ENCODE peak calls at places on chromosomes 7 and 10, in five cellular contexts. One of them, this sample, is unnamed. For H3K4me1, H3K27me3 and H3K36me3, the result is how much of the 10 kb centered on the place peaks cover.

GRCh38 chr10:131825960-131826650 is 74.7 kb upstream of the PPP2R2D start:
- DNase-seq in K562: no peak
- DNase-seq in heart left ventricle: peak
- DNase-seq in cardiac muscle cell: no peak
- DNase-seq in Panc1: no peak
- DNase-seq in this sample: no peak

GRCh38 chr7:150769768-150770167 is 30.4 kb downstream of the TMEM176B start:
- DNase-seq in heart left ventricle: no peak
- DNase-seq in Panc1: no peak
- DNase-seq in K562: no peak
- DNase-seq in cardiac muscle cell: no peak
- DNase-seq in this sample: no peak

GRCh38 chr10:10320981-10321380 is 696.7 kb upstream of the CELF2 start:
- DNase-seq in Panc1: no peak
- DNase-seq in K562: no peak
- DNase-seq in heart left ventricle: no peak
- DNase-seq in cardiac muscle cell: no peak
- DNase-seq in this sample: no peak

GRCh38 chr7:47147213-47147631 is 434.7 kb downstream of the TNS3 start:
- DNase-seq in K562: no peak
- DNase-seq in Panc1: no peak
- DNase-seq in cardiac muscle cell: no peak
- DNase-seq in heart left ventricle: no peak
- DNase-seq in this sample: no peak

GRCh38 chr10:45418859-45419672 is 45.0 kb downstream of the ALOX5 start:
- DNase-seq in cardiac muscle cell: peak
- DNase-seq in K562: no peak
- DNase-seq in heart left ventricle: peak
- DNase-seq in Panc1: no peak
- DNase-seq in this sample: peak

GRCh38 chr10:30538086-30538485 is 91.5 kb downstream of the LYZL2 start:
- DNase-seq in Panc1: no peak
- DNase-seq in heart left ventricle: no peak
- DNase-seq in K562: no peak
- DNase-seq in cardiac muscle cell: no peak
- DNase-seq in this sample: no peak

GRCh38 chr7:64045301-64046040 is at the start of gene ZNF727:
- DNase-seq in Panc1: no peak
- DNase-seq in heart left ventricle: peak
- DNase-seq in cardiac muscle cell: no peak
- DNase-seq in K562: peak
- DNase-seq in this sample: no peak

GRCh38 chr7:135672560-135673359 is 10.4 kb downstream of the STMP1 start:
- DNase-seq in heart left ventricle: no peak
- DNase-seq in Panc1: no peak
- DNase-seq in K562: peak
- DNase-seq in cardiac muscle cell: peak
- DNase-seq in this sample: peak

GRCh38 chr7:1554332-1555045 is 1.5 kb downstream of the TMEM184A start:
- DNase-seq in heart left ventricle: peak
- DNase-seq in K562: no peak
- DNase-seq in cardiac muscle cell: no peak
- DNase-seq in Panc1: no peak
- DNase-seq in this sample: no peak

GRCh38 chr7:7183061-7183832 is 903 bp downstream of the C1GALT1 start:
- DNase-seq in heart left ventricle: peak
- DNase-seq in Panc1: no peak
- DNase-seq in cardiac muscle cell: peak
- DNase-seq in K562: peak
- DNase-seq in this sample: peak

GRCh38 chr10:63115732-63116383 is 17.3 kb upstream of the NRBF2 start:
- DNase-seq in cardiac muscle cell: peak
- DNase-seq in heart left ventricle: peak
- DNase-seq in Panc1: no peak
- DNase-seq in K562: peak
- DNase-seq in this sample: peak

GRCh38 chr7:152443586-152443985 is 7.8 kb upstream of the KMT2C start:
- DNase-seq in K562: no peak
- DNase-seq in cardiac muscle cell: no peak
- DNase-seq in Panc1: no peak
- DNase-seq in heart left ventricle: no peak
- DNase-seq in this sample: no peak

GRCh38 chr10:69428138-69428537 is 11.4 kb upstream of the TACR2 start:
- DNase-seq in Panc1: no peak
- DNase-seq in heart left ventricle: no peak
- DNase-seq in cardiac muscle cell: peak
- DNase-seq in K562: no peak
- DNase-seq in this sample: no peak

GRCh38 chr7:149626972-149627371 is 129.4 kb upstream of the ZNF746 start:
- DNase-seq in cardiac muscle cell: no peak
- DNase-seq in heart left ventricle: no peak
- DNase-seq in K562: no peak
- DNase-seq in Panc1: no peak
- DNase-seq in this sample: no peak

GRCh38 chr7:80145780-80146422 is 11.3 kb downstream of the GNAI1 start:
- DNase-seq in Panc1: no peak
- DNase-seq in cardiac muscle cell: peak
- DNase-seq in heart left ventricle: no peak
- DNase-seq in K562: no peak
- DNase-seq in this sample: no peak

GRCh38 chr7:145050415-145050814 is 214.6 kb upstream of the TPK1 start:
- DNase-seq in K562: no peak
- DNase-seq in cardiac muscle cell: no peak
- DNase-seq in heart left ventricle: no peak
- DNase-seq in Panc1: no peak
- DNase-seq in this sample: no peak

GRCh38 chr10:520402-520787 is 169.1 kb downstream of the DIP2C start:
- DNase-seq in K562: no peak
- DNase-seq in heart left ventricle: no peak
- DNase-seq in Panc1: no peak
- DNase-seq in cardiac muscle cell: peak
- DNase-seq in this sample: no peak

GRCh38 chr10:31399631-31400030 is 80.6 kb downstream of the ZEB1 start:
- DNase-seq in heart left ventricle: no peak
- DNase-seq in cardiac muscle cell: peak
- DNase-seq in K562: no peak
- DNase-seq in Panc1: no peak
- DNase-seq in this sample: no peak

GRCh38 chr7:2824678-2825461 is 19.2 kb downstream of the GNA12 start:
- DNase-seq in Panc1: no peak
- DNase-seq in K562: no peak
- DNase-seq in cardiac muscle cell: no peak
- DNase-seq in heart left ventricle: no peak
- DNase-seq in this sample: no peak

GRCh38 chr7:2821842-2822507 is 22.1 kb downstream of the GNA12 start:
- DNase-seq in heart left ventricle: no peak
- DNase-seq in K562: no peak
- DNase-seq in cardiac muscle cell: no peak
- DNase-seq in Panc1: no peak
- DNase-seq in this sample: no peak

GRCh38 chr7:2824026-2824677 is 20.0 kb downstream of the GNA12 start:
- DNase-seq in heart left ventricle: no peak
- DNase-seq in K562: no peak
- DNase-seq in cardiac muscle cell: no peak
- DNase-seq in Panc1: no peak
- DNase-seq in this sample: no peak

GRCh38 chr7:2821161-2821841 is 22.8 kb downstream of the GNA12 start:
- DNase-seq in heart left ventricle: no peak
- DNase-seq in Panc1: no peak
- DNase-seq in K562: no peak
- DNase-seq in cardiac muscle cell: no peak
- DNase-seq in this sample: no peak

GRCh38 chr7:2823124-2823523 is 21.0 kb downstream of the GNA12 start:
- DNase-seq in K562: no peak
- DNase-seq in heart left ventricle: no peak
- DNase-seq in Panc1: no peak
- DNase-seq in cardiac muscle cell: peak
- DNase-seq in this sample: no peak
- H3K4me1 ChIP-seq in K562: under half
- H3K4me1 ChIP-seq in heart left ventricle: half or more
- H3K4me1 ChIP-seq in Panc1: half or more
- H3K4me1 ChIP-seq in cardiac muscle cell: half or more
- H3K4me1 ChIP-seq in this sample: under half

DNA sequence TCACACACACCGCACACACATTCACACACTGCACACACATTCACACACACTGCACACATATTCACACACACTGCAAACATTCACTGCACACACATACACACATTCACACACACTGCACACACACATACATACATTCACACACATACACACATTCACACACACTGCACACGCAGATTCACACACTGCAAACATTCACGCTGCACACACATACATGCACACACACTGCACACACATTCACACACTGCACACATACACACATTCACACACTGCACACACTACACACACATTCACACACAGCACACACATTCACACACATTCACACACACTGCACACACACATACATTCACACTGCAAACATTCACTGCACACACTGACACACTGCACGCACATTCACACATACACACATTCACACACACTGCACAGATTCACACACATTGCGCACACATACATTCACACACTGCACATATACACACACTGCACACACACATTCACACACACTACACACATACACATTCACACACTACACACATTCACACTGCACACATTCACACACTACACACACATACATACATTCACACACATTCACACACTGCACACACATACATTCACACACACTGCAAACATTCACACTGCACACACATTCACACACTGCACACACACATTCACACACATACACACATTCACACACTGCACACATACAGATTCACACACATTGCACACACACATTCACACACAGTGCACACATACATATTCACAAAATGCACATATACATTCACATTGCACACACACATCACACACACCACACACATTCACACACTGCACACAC is 325.1 kb downstream of the PTPRN2 start:
- DNase-seq in Panc1: no peak
- DNase-seq in cardiac muscle cell: no peak
- DNase-seq in heart left ventricle: no peak
- DNase-seq in K562: no peak
- DNase-seq in this sample: no peak
- H3K27me3 ChIP-seq in Panc1: under half
- H3K27me3 ChIP-seq in cardiac muscle cell: under half
- H3K27me3 ChIP-seq in heart left ventricle: under half
- H3K27me3 ChIP-seq in K562: under half
- H3K27me3 ChIP-seq in this sample: under half

DNA sequence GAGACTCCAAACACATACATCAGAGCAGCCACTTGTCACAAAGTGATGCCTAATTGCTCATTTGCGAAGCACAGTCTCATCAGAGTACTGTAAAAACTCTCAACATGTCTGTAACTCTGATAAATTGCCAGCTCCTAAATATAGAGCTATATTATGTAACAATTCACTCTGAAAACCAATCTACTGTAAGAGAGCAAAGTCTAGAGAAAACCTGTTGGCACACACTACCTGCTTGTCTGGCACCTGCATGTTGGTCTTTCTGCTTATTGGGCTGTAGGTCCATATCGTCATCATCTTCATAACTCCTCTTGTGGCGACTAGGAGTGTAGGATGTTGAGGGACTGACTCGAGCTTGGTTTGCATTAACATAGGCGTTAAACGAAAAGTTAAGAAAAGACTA is 19.8 kb downstream of the MCMBP start:
- DNase-seq in Panc1: no peak
- DNase-seq in heart left ventricle: no peak
- DNase-seq in cardiac muscle cell: no peak
- DNase-seq in K562: no peak
- DNase-seq in this sample: no peak
- H3K36me3 ChIP-seq in Panc1: under half
- H3K36me3 ChIP-seq in heart left ventricle: half or more
- H3K36me3 ChIP-seq in cardiac muscle cell: half or more
- H3K36me3 ChIP-seq in K562: half or more
- H3K36me3 ChIP-seq in this sample: half or more

DNA sequence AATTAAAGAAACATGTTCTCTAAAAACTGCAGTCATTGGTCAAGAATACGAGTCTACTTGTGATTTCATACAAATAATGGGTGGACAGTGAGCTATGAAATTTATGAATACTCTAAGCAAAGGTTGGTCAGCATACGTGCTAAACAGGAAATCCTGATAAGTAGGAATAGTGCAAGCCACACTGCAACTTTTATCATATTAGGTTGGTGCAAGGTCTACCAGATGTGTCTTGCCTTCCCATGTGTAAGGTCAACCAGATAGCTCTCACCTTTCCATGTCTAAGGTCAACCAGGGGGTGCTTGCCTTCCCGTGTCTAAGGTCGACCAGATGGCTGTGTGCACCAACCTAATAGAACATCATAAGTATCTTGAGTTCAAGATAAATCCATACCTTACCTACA is 2.0 kb upstream of the ITGB1 start:
- DNase-seq in K562: peak
- DNase-seq in Panc1: no peak
- DNase-seq in cardiac muscle cell: no peak
- DNase-seq in heart left ventricle: no peak
- DNase-seq in this sample: no peak
- H3K4me1 ChIP-seq in K562: under half
- H3K4me1 ChIP-seq in Panc1: under half
- H3K4me1 ChIP-seq in cardiac muscle cell: under half
- H3K4me1 ChIP-seq in heart left ventricle: half or more
- H3K4me1 ChIP-seq in this sample: under half

DNA sequence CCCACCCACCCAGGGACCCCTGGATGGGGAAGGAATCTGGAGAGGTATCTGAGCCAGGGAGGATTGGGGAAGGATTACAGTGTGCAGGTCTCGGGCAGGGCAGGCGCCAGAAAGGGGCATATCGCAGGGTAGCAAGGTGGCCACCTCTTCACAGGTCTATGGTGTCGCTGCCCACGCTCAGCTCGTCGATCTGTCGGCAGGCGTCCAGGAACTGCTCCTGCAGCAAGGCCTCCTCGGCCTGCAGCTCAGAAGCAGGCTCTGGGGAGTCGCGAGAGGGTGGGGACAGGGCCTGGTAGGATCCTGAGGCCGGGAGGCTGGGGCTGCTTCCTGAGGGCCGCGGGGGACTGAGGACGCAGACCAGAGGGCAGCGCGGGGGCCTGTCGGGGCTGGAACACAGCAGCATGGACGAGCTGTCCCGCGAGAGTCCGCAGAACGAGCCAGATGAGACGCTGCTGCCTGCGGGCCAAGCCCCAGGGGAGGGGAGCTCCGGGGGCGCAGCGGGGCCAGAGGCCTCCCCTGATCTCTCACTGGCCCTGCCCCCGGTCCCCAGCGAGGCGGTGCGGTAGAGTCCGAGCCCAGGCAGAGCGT is 7.1 kb upstream of the RBM28 start:
- DNase-seq in Panc1: no peak
- DNase-seq in K562: no peak
- DNase-seq in cardiac muscle cell: no peak
- DNase-seq in heart left ventricle: peak
- DNase-seq in this sample: no peak
- H3K27me3 ChIP-seq in Panc1: under half
- H3K27me3 ChIP-seq in K562: under half
- H3K27me3 ChIP-seq in cardiac muscle cell: half or more
- H3K27me3 ChIP-seq in heart left ventricle: under half
- H3K27me3 ChIP-seq in this sample: under half

This sample was measured in HAP-1.